ENCODE peak calls at places on chromosomes 13 and 19, in six cellular contexts. One of them, this sample, is unnamed.

GRCh38 chr13:20136781-20137703 is 23.8 kb downstream of the GJA3 start:
- DNase-seq in spleen: no peak
- DNase-seq in breast epithelium: no peak
- DNase-seq in IMR-90: no peak
- DNase-seq in heart left ventricle: no peak
- DNase-seq in NB4: peak
- DNase-seq in this sample: no peak

GRCh38 chr13:61600360-61601033 is 184.8 kb upstream of the PCDH20 start:
- DNase-seq in IMR-90: no peak
- DNase-seq in NB4: no peak
- DNase-seq in breast epithelium: no peak
- DNase-seq in spleen: no peak
- DNase-seq in heart left ventricle: no peak
- DNase-seq in this sample: peak

GRCh38 chr19:35879770-35880317 is 11.5 kb downstream of the APLP1 start:
- DNase-seq in IMR-90: peak
- DNase-seq in heart left ventricle: peak
- DNase-seq in NB4: peak
- DNase-seq in breast epithelium: peak
- DNase-seq in spleen: peak
- DNase-seq in this sample: peak

GRCh38 chr13:76489299-76489698 is 396.9 kb downstream of the KCTD12 start:
- DNase-seq in spleen: no peak
- DNase-seq in heart left ventricle: no peak
- DNase-seq in breast epithelium: no peak
- DNase-seq in NB4: no peak
- DNase-seq in IMR-90: no peak
- DNase-seq in this sample: no peak

GRCh38 chr19:38693380-38694223 is 46.2 kb downstream of the ACTN4 start:
- DNase-seq in breast epithelium: no peak
- DNase-seq in NB4: peak
- DNase-seq in heart left ventricle: peak
- DNase-seq in spleen: peak
- DNase-seq in IMR-90: peak
- DNase-seq in this sample: no peak

GRCh38 chr13:108494991-108495661 is 134.3 kb upstream of the MYO16 start:
- DNase-seq in breast epithelium: no peak
- DNase-seq in NB4: no peak
- DNase-seq in spleen: no peak
- DNase-seq in IMR-90: no peak
- DNase-seq in heart left ventricle: no peak
- DNase-seq in this sample: no peak

GRCh38 chr19:22260499-22260898 is 25.7 kb upstream of the ZNF729 start:
- DNase-seq in heart left ventricle: no peak
- DNase-seq in NB4: no peak
- DNase-seq in breast epithelium: no peak
- DNase-seq in IMR-90: no peak
- DNase-seq in spleen: no peak
- DNase-seq in this sample: no peak

GRCh38 chr19:47310819-47311218 is 1.2 kb downstream of the C5AR1 start:
- DNase-seq in heart left ventricle: peak
- DNase-seq in breast epithelium: no peak
- DNase-seq in spleen: peak
- DNase-seq in NB4: peak
- DNase-seq in IMR-90: peak
- DNase-seq in this sample: no peak

GRCh38 chr13:101181076-101181685 is 235.1 kb downstream of the NALCN start:
- DNase-seq in heart left ventricle: no peak
- DNase-seq in IMR-90: peak
- DNase-seq in NB4: no peak
- DNase-seq in breast epithelium: no peak
- DNase-seq in spleen: no peak
- DNase-seq in this sample: no peak

GRCh38 chr13:51811920-51812328 is 8.0 kb upstream of the DHRS12 start:
- DNase-seq in breast epithelium: no peak
- DNase-seq in IMR-90: no peak
- DNase-seq in spleen: no peak
- DNase-seq in NB4: peak
- DNase-seq in heart left ventricle: no peak
- DNase-seq in this sample: no peak

GRCh38 chr13:104678161-104678560 is 1611.9 kb upstream of the SLC10A2 start:
- DNase-seq in breast epithelium: no peak
- DNase-seq in NB4: no peak
- DNase-seq in IMR-90: no peak
- DNase-seq in heart left ventricle: no peak
- DNase-seq in spleen: no peak
- DNase-seq in this sample: no peak

GRCh38 chr19:35043906-35044305 is 2.4 kb downstream of the HPN start:
- DNase-seq in breast epithelium: no peak
- DNase-seq in IMR-90: no peak
- DNase-seq in NB4: no peak
- DNase-seq in heart left ventricle: no peak
- DNase-seq in spleen: no peak
- DNase-seq in this sample: no peak

GRCh38 chr19:17682273-17682672 is 5.9 kb downstream of the UNC13A start:
- DNase-seq in spleen: no peak
- DNase-seq in breast epithelium: no peak
- DNase-seq in NB4: no peak
- DNase-seq in IMR-90: no peak
- DNase-seq in heart left ventricle: no peak
- DNase-seq in this sample: no peak

GRCh38 chr19:3304871-3305423 is 61.4 kb upstream of the NFIC start:
- DNase-seq in spleen: peak
- DNase-seq in IMR-90: peak
- DNase-seq in heart left ventricle: peak
- DNase-seq in NB4: peak
- DNase-seq in breast epithelium: peak
- DNase-seq in this sample: peak

GRCh38 chr13:33577037-33577436 is 240.9 kb upstream of the RFC3 start:
- DNase-seq in spleen: no peak
- DNase-seq in heart left ventricle: no peak
- DNase-seq in breast epithelium: no peak
- DNase-seq in IMR-90: peak
- DNase-seq in NB4: no peak
- DNase-seq in this sample: no peak

GRCh38 chr19:47479701-47480503 is 4.1 kb downstream of the KPTN start:
- DNase-seq in heart left ventricle: no peak
- DNase-seq in IMR-90: no peak
- DNase-seq in NB4: no peak
- DNase-seq in breast epithelium: no peak
- DNase-seq in spleen: no peak
- DNase-seq in this sample: no peak

GRCh38 chr13:91078093-91078679 is 269.3 kb upstream of the MIR17HG start:
- DNase-seq in heart left ventricle: no peak
- DNase-seq in spleen: no peak
- DNase-seq in NB4: peak
- DNase-seq in breast epithelium: no peak
- DNase-seq in IMR-90: no peak
- DNase-seq in this sample: no peak

GRCh38 chr19:50695251-50696064 is 24.1 kb downstream of the SHANK1 start:
- DNase-seq in NB4: peak
- DNase-seq in breast epithelium: no peak
- DNase-seq in heart left ventricle: no peak
- DNase-seq in IMR-90: no peak
- DNase-seq in spleen: no peak
- DNase-seq in this sample: no peak

GRCh38 chr19:48967346-48968178 is 2.5 kb downstream of the FTL start:
- DNase-seq in spleen: peak
- DNase-seq in IMR-90: peak
- DNase-seq in breast epithelium: no peak
- DNase-seq in heart left ventricle: peak
- DNase-seq in NB4: peak
- DNase-seq in this sample: no peak
- TF ChIP-seq POLR2A in spleen: no peak
- TF ChIP-seq POLR2A in IMR-90: no peak
- TF ChIP-seq POLR2A in breast epithelium: peak
- TF ChIP-seq POLR2A in heart left ventricle: no peak
- TF ChIP-seq POLR2A in NB4: peak
- TF ChIP-seq POLR2A in this sample: no peak

GRCh38 chr13:94660695-94661324 is 51.5 kb downstream of the SOX21 start:
- DNase-seq in IMR-90: peak
- DNase-seq in breast epithelium: no peak
- DNase-seq in heart left ventricle: no peak
- DNase-seq in spleen: no peak
- DNase-seq in NB4: peak
- DNase-seq in this sample: no peak
- TF ChIP-seq CTCF in IMR-90: peak
- TF ChIP-seq CTCF in breast epithelium: no peak
- TF ChIP-seq CTCF in heart left ventricle: peak
- TF ChIP-seq CTCF in spleen: no peak
- TF ChIP-seq CTCF in NB4: peak
- TF ChIP-seq CTCF in this sample: no peak

GRCh38 chr13:21171420-21171819 is 4.9 kb downstream of the SKA3 start:
- DNase-seq in IMR-90: no peak
- DNase-seq in spleen: no peak
- DNase-seq in NB4: no peak
- DNase-seq in heart left ventricle: no peak
- DNase-seq in breast epithelium: no peak
- DNase-seq in this sample: no peak
- TF ChIP-seq POLR2A in IMR-90: no peak
- TF ChIP-seq POLR2A in spleen: no peak
- TF ChIP-seq POLR2A in NB4: no peak
- TF ChIP-seq POLR2A in heart left ventricle: no peak
- TF ChIP-seq POLR2A in breast epithelium: no peak
- TF ChIP-seq POLR2A in this sample: no peak

DNA sequence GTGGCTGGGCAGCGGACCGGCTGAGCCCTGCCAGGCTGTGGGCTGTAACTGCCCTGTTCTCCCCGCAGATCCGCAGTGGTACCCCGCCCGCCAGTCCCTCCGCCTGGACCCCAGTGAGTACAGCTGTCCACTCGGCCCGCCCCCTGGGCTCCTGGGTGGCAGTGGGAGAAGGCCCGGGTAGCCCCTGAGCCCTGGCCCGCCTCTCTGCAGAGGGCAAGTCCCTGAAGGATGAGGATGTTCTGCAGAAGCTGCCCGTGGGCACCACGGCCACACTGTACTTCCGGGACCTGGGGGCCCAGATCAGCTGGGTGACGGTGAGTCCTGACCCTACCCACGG is 8.3 kb downstream of the NDUFB7 start:
- DNase-seq in spleen: no peak
- DNase-seq in NB4: no peak
- DNase-seq in breast epithelium: no peak
- DNase-seq in IMR-90: no peak
- DNase-seq in heart left ventricle: no peak
- DNase-seq in this sample: no peak
- TF ChIP-seq CTCF in spleen: no peak
- TF ChIP-seq CTCF in NB4: no peak
- TF ChIP-seq CTCF in breast epithelium: no peak
- TF ChIP-seq CTCF in IMR-90: no peak
- TF ChIP-seq CTCF in heart left ventricle: no peak
- TF ChIP-seq CTCF in this sample: no peak